ENCODE peak calls at places on chromosome 14, in six cellular contexts. E, V, S, Z, F and B are unnamed samples.

GRCh38 chr14:103899316-103899715 is 28.9 kb upstream of the TDRD9 start:
- DNase-seq in E (no peak), V (no peak), S (no peak), Z (no peak), F (no peak), B (no peak)

GRCh38 chr14:74667758-74668157 is 45.1 kb downstream of the AREL1 start:
- DNase-seq in E (no peak), V (no peak), S (no peak), Z (peak), F (no peak), B (no peak)

GRCh38 chr14:46819117-46819516 is 167.5 kb upstream of the RPL10L start:
- DNase-seq in E (no peak), V (no peak), S (no peak), Z (no peak), F (no peak), B (no peak)

GRCh38 chr14:103880334-103880985 is 33.1 kb upstream of the PPP1R13B start:
- DNase-seq in E (no peak), V (no peak), S (no peak), Z (peak), F (no peak), B (no peak)

GRCh38 chr14:24312736-24313507 is 1.6 kb downstream of the LTB4R start:
- DNase-seq in E (no peak), V (no peak), S (no peak), Z (peak), F (no peak), B (peak)

GRCh38 chr14:53209370-53209769 is 56.2 kb upstream of the DDHD1 start:
- DNase-seq in E (no peak), V (no peak), S (no peak), Z (peak), F (no peak), B (peak)

GRCh38 chr14:81384900-81385299 is 15.2 kb downstream of the STON2 start:
- DNase-seq in E (no peak), V (no peak), S (no peak), Z (no peak), F (peak), B (no peak)

GRCh38 chr14:72619071-72619710 is 274.7 kb downstream of the DPF3 start:
- DNase-seq in E (no peak), V (no peak), S (no peak), Z (no peak), F (no peak), B (no peak)

GRCh38 chr14:102949801-102950451 is 27.5 kb downstream of the AMN start:
- DNase-seq in E (no peak), V (no peak), S (no peak), Z (no peak), F (no peak), B (no peak)

GRCh38 chr14:93090826-93091583 is 24.7 kb downstream of the ITPK1 start:
- DNase-seq in E (no peak), V (no peak), S (no peak), Z (no peak), F (no peak), B (no peak)

GRCh38 chr14:68510201-68510600 is 282.7 kb downstream of the ZFP36L1 start:
- DNase-seq in E (no peak), V (no peak), S (no peak), Z (no peak), F (no peak), B (no peak)

GRCh38 chr14:37594916-37595808 is at the start of the genes FOXA1 and TTC6:
- DNase-seq in E (peak), V (no peak), S (peak), Z (no peak), F (peak), B (peak)

GRCh38 chr14:35992816-35993511 is 166.8 kb downstream of the BRMS1L start:
- DNase-seq in E (no peak), V (no peak), S (no peak), Z (no peak), F (no peak), B (no peak)

GRCh38 chr14:67440513-67440912 is 28.5 kb upstream of the PLEK2 start:
- DNase-seq in E (no peak), V (no peak), S (no peak), Z (no peak), F (no peak), B (no peak)

GRCh38 chr14:99129211-99129696 is 142.7 kb downstream of the BCL11B start:
- DNase-seq in E (no peak), V (no peak), S (no peak), Z (no peak), F (no peak), B (peak)

GRCh38 chr14:103624860-103625259 is 4.2 kb upstream of the KLC1 start:
- DNase-seq in E (peak), V (no peak), S (no peak), Z (peak), F (peak), B (peak)

GRCh38 chr14:83559721-83560120 is 1970.2 kb upstream of the FLRT2 start:
- DNase-seq in E (no peak), V (no peak), S (no peak), Z (no peak), F (no peak), B (no peak)

GRCh38 chr14:105444859-105445258 is 25.2 kb downstream of the MTA1 start:
- DNase-seq in E (no peak), V (no peak), S (no peak), Z (no peak), F (no peak), B (no peak)
- TF ChIP-seq MYC in E (no peak), V (no peak), S (no peak), Z (no peak), F (no peak), B (no peak)

GRCh38 chr14:87063181-87063580 is 929.8 kb downstream of the GALC start:
- DNase-seq in E (no peak), V (no peak), S (no peak), Z (no peak), F (no peak), B (no peak)

GRCh38 chr14:87066221-87066817 is 926.7 kb downstream of the GALC start:
- DNase-seq in E (no peak), V (no peak), S (no peak), Z (no peak), F (peak), B (peak)

GRCh38 chr14:87067597-87067996 is 925.4 kb downstream of the GALC start:
- DNase-seq in E (no peak), V (no peak), S (no peak), Z (no peak), F (no peak), B (no peak)

GRCh38 chr14:87065366-87065765 is 927.6 kb downstream of the GALC start:
- DNase-seq in E (no peak), V (no peak), S (no peak), Z (no peak), F (no peak), B (no peak)

GRCh38 chr14:87067061-87067460 is 925.9 kb downstream of the GALC start:
- DNase-seq in E (no peak), V (no peak), S (no peak), Z (no peak), F (no peak), B (no peak)
- TF ChIP-seq POLR2A in E (no peak), V (no peak), S (no peak), Z (no peak), F (no peak), B (no peak)

DNA sequence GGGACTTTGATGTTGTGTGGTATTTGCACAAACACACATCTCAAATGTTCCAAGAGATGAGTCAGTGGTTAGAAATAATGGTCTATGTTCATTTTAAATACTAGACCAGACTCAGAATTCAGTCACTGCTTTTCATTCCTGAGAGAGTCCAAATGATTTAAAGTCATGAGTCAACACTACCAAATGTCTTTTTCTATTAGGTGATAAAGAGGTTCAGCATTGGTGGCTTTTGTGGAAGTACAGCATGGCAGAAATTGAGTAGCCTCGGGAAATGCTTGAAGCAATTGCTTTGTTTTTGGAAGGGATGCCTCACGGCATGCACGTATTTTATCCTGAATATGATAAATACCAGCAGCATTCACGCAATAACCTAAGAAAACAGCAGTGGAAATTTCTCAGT is 115.7 kb downstream of the DIO2 start:
- DNase-seq in E (peak), V (no peak), S (no peak), Z (no peak), F (no peak), B (no peak)
- TF ChIP-seq MYC in E (no peak), V (no peak), S (no peak), Z (no peak), F (no peak), B (no peak)

GRCh38 chr14:20458031-20458789 is 3.0 kb downstream of the PIP4P1 start:
- DNase-seq in E (no peak), V (no peak), S (no peak), Z (no peak), F (no peak), B (peak)

GRCh38 chr14:20454645-20455354 is at the start of the genes APEX1 and OSGEP:
- DNase-seq in E (peak), V (peak), S (peak), Z (peak), F (peak), B (peak)

GRCh38 chr14:20455355-20456300 is 602 bp downstream of the APEX1 start:
- DNase-seq in E (no peak), V (no peak), S (peak), Z (no peak), F (no peak), B (peak)

GRCh38 chr14:20454359-20454644 is 310 bp downstream of the OSGEP start:
- DNase-seq in E (peak), V (no peak), S (no peak), Z (peak), F (no peak), B (no peak)

DNA sequence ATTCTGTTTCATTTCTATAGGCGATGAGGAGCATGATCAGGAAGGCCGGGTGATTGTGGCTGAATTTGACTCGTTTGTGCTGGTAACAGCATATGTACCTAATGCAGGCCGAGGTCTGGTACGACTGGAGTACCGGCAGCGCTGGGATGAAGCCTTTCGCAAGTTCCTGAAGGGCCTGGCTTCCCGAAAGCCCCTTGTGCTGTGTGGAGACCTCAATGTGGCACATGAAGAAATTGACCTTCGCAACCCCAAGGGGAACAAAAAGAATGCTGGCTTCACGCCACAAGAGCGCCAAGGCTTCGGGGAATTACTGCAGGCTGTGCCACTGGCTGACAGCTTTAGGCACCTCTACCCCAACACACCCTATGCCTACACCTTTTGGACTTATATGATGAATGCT is 1.9 kb downstream of the APEX1 start:
- DNase-seq in E (no peak), V (no peak), S (no peak), Z (no peak), F (no peak), B (peak)
- TF ChIP-seq POLR2A in E (no peak), V (peak), S (no peak), Z (no peak), F (peak), B (no peak)

DNA sequence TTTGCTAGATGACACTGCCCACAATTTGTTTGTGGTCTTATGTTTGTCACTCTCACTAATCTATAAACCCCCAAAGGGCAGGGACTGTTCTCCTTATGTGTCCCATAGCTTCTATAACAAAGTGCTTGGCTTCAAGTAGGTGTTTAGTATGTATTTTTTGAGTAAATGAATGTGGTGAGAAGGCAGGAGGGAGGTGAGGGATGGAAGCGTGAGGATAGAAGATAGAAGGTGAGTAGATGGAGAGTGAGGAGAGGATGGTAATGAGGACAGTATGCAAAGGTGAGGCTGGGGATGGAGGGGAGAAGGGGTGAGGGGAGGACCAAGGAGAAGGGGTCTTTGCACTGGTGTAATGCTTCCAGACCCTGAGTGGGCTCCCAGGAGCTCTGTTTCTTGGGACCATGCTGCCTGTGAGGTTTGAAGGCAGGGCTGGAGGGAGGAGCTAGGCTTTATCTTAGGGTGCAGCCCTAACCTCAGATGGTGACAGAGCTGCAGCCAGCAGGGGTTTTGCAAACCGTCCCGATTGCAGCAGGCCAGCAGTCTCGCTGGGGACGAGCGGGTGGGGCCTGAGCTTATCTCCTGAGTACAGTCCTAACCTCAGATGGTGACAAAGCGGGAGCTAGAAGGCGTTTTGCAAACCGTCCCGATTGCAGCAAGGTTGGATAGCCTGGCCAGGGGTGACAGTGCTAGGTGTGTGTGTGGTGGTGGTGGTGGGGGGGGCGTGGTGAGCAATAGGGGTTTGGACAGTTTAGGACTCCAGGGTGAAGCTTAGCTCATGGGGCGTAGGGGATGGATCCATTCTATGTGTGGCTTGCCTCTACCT is 6.5 kb downstream of the CEBPE start:
- DNase-seq in E (no peak), V (no peak), S (peak), Z (no peak), F (no peak), B (peak)
- TF ChIP-seq MYC in E (no peak), V (no peak), S (no peak), Z (no peak), F (no peak), B (peak)

GRCh38 chr14:90302529-90303303 is 29.0 kb downstream of the NRDE2 start:
- DNase-seq in E (no peak), V (no peak), S (no peak), Z (no peak), F (no peak), B (no peak)

GRCh38 chr14:90301122-90301521 is 30.6 kb downstream of the NRDE2 start:
- DNase-seq in E (no peak), V (no peak), S (no peak), Z (no peak), F (no peak), B (no peak)

GRCh38 chr14:90301580-90302181 is 30.1 kb downstream of the NRDE2 start:
- DNase-seq in E (peak), V (no peak), S (no peak), Z (peak), F (peak), B (peak)

GRCh38 chr14:90305176-90305601 is 26.6 kb downstream of the NRDE2 start:
- DNase-seq in E (no peak), V (no peak), S (no peak), Z (no peak), F (peak), B (no peak)

GRCh38 chr14:90303382-90303943 is 28.3 kb downstream of the NRDE2 start:
- DNase-seq in E (no peak), V (no peak), S (no peak), Z (no peak), F (peak), B (no peak)
- TF ChIP-seq POLR2A in E (no peak), V (no peak), S (no peak), Z (no peak), F (no peak), B (no peak)